ENCODE peak calls at places on chromosome 17, in seven cellular contexts. One of them, this sample, is unnamed.

GRCh38 chr17:39209317-39210092 is 9.4 kb downstream of the RPL19 start:
- DNase-seq in K562: peak
- DNase-seq in IMR-90: peak
- DNase-seq in A549: no peak
- DNase-seq in H1: no peak
- DNase-seq in GM12878: no peak
- DNase-seq in SK-N-SH: peak
- DNase-seq in this sample: no peak

GRCh38 chr17:78127888-78128615 is 503 bp downstream of the TMC6 start:
- DNase-seq in K562: peak
- DNase-seq in IMR-90: no peak
- DNase-seq in A549: peak
- DNase-seq in H1: no peak
- DNase-seq in GM12878: no peak
- DNase-seq in SK-N-SH: peak
- DNase-seq in this sample: no peak

GRCh38 chr17:51260960-51261958 is 913 bp downstream of the UTP18 start:
- DNase-seq in K562: peak
- DNase-seq in IMR-90: no peak
- DNase-seq in A549: peak
- DNase-seq in H1: peak
- DNase-seq in GM12878: no peak
- DNase-seq in SK-N-SH: peak
- DNase-seq in this sample: peak

GRCh38 chr17:10325036-10325435 is 47.8 kb downstream of the MYH13 start:
- DNase-seq in K562: no peak
- DNase-seq in IMR-90: peak
- DNase-seq in A549: no peak
- DNase-seq in H1: no peak
- DNase-seq in GM12878: no peak
- DNase-seq in SK-N-SH: no peak
- DNase-seq in this sample: no peak

GRCh38 chr17:18323507-18324139 is 8.5 kb downstream of the SMCR8 start:
- DNase-seq in K562: no peak
- DNase-seq in IMR-90: no peak
- DNase-seq in A549: no peak
- DNase-seq in H1: no peak
- DNase-seq in GM12878: no peak
- DNase-seq in SK-N-SH: no peak
- DNase-seq in this sample: no peak

GRCh38 chr17:72120878-72121163 is at the start of gene SOX9:
- DNase-seq in K562: no peak
- DNase-seq in IMR-90: peak
- DNase-seq in A549: peak
- DNase-seq in H1: peak
- DNase-seq in GM12878: peak
- DNase-seq in SK-N-SH: peak
- DNase-seq in this sample: peak

GRCh38 chr17:49513044-49513395 is 17.9 kb downstream of the NGFR start:
- DNase-seq in K562: no peak
- DNase-seq in IMR-90: no peak
- DNase-seq in A549: no peak
- DNase-seq in H1: no peak
- DNase-seq in GM12878: no peak
- DNase-seq in SK-N-SH: no peak
- DNase-seq in this sample: no peak

GRCh38 chr17:82495844-82496528 is 23.5 kb upstream of the FOXK2 start:
- DNase-seq in K562: no peak
- DNase-seq in IMR-90: no peak
- DNase-seq in A549: no peak
- DNase-seq in H1: peak
- DNase-seq in GM12878: no peak
- DNase-seq in SK-N-SH: peak
- DNase-seq in this sample: peak

GRCh38 chr17:29212681-29213121 is 32.5 kb upstream of the MYO18A start:
- DNase-seq in K562: no peak
- DNase-seq in IMR-90: peak
- DNase-seq in A549: no peak
- DNase-seq in H1: no peak
- DNase-seq in GM12878: no peak
- DNase-seq in SK-N-SH: no peak
- DNase-seq in this sample: no peak

GRCh38 chr17:57447357-57448019 is 191.2 kb downstream of the MSI2 start:
- DNase-seq in K562: peak
- DNase-seq in IMR-90: no peak
- DNase-seq in A549: no peak
- DNase-seq in H1: no peak
- DNase-seq in GM12878: no peak
- DNase-seq in SK-N-SH: no peak
- DNase-seq in this sample: no peak

GRCh38 chr17:1789936-1790335 is 28.1 kb downstream of the SERPINF1 start:
- DNase-seq in K562: no peak
- DNase-seq in IMR-90: no peak
- DNase-seq in A549: no peak
- DNase-seq in H1: no peak
- DNase-seq in GM12878: no peak
- DNase-seq in SK-N-SH: no peak
- DNase-seq in this sample: no peak

GRCh38 chr17:81918762-81919545 is 978 bp upstream of the SIRT7 start:
- DNase-seq in K562: no peak
- DNase-seq in IMR-90: no peak
- DNase-seq in A549: no peak
- DNase-seq in H1: no peak
- DNase-seq in GM12878: no peak
- DNase-seq in SK-N-SH: no peak
- DNase-seq in this sample: no peak

GRCh38 chr17:38732376-38733314 is 2.5 kb downstream of the CISD3 start:
- DNase-seq in K562: no peak
- DNase-seq in IMR-90: no peak
- DNase-seq in A549: no peak
- DNase-seq in H1: no peak
- DNase-seq in GM12878: no peak
- DNase-seq in SK-N-SH: no peak
- DNase-seq in this sample: no peak

GRCh38 chr17:47603830-47604229 is 45.9 kb upstream of the KPNB1 start:
- DNase-seq in K562: no peak
- DNase-seq in IMR-90: no peak
- DNase-seq in A549: no peak
- DNase-seq in H1: no peak
- DNase-seq in GM12878: no peak
- DNase-seq in SK-N-SH: no peak
- DNase-seq in this sample: no peak

GRCh38 chr17:4837471-4838305 is 4.5 kb downstream of the MINK1 start:
- DNase-seq in K562: no peak
- DNase-seq in IMR-90: no peak
- DNase-seq in A549: no peak
- DNase-seq in H1: no peak
- DNase-seq in GM12878: no peak
- DNase-seq in SK-N-SH: no peak
- DNase-seq in this sample: no peak

GRCh38 chr17:7023576-7024401 is 939 bp downstream of the BCL6B start:
- DNase-seq in K562: peak
- DNase-seq in IMR-90: peak
- DNase-seq in A549: peak
- DNase-seq in H1: peak
- DNase-seq in GM12878: peak
- DNase-seq in SK-N-SH: peak
- DNase-seq in this sample: peak

GRCh38 chr17:77437747-77438146 is 297.0 kb downstream of the SEC14L1 start:
- DNase-seq in K562: no peak
- DNase-seq in IMR-90: no peak
- DNase-seq in A549: no peak
- DNase-seq in H1: no peak
- DNase-seq in GM12878: no peak
- DNase-seq in SK-N-SH: no peak
- DNase-seq in this sample: no peak

DNA sequence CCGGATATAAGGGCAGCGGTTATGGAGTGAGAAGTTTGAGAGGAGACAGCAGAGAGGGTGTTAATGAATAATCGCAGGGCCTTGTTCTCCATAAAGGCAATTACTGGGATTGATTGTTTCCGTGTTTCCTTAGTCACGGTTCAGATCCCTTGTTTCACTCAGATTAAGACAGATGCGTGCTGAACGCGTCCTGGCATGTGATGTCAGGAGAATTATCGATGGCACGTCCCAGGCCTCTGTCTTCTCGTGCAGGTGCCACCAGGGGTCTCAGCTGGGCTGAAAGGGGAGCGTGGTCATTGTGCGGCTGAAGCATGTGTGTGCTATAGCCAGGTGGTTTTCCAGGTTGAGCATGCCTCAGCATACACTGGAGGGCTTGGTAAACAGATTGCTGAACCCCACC is 142.4 kb upstream of the NOL11 start:
- DNase-seq in K562: no peak
- DNase-seq in IMR-90: no peak
- DNase-seq in A549: no peak
- DNase-seq in H1: no peak
- DNase-seq in GM12878: peak
- DNase-seq in SK-N-SH: no peak
- DNase-seq in this sample: no peak
- TF ChIP-seq CTCF in K562: no peak
- TF ChIP-seq CTCF in IMR-90: no peak
- TF ChIP-seq CTCF in A549: no peak
- TF ChIP-seq CTCF in H1: no peak
- TF ChIP-seq CTCF in GM12878: peak
- TF ChIP-seq CTCF in SK-N-SH: no peak
- TF ChIP-seq CTCF in this sample: no peak

GRCh38 chr17:46157443-46158107 is 35.7 kb downstream of the KANSL1 start:
- DNase-seq in K562: no peak
- DNase-seq in IMR-90: peak
- DNase-seq in A549: no peak
- DNase-seq in H1: no peak
- DNase-seq in GM12878: no peak
- DNase-seq in SK-N-SH: no peak
- DNase-seq in this sample: no peak
- TF ChIP-seq RAD21 in K562: no peak
- TF ChIP-seq RAD21 in IMR-90: no peak
- TF ChIP-seq RAD21 in A549: no peak
- TF ChIP-seq RAD21 in H1: no peak
- TF ChIP-seq RAD21 in GM12878: no peak
- TF ChIP-seq RAD21 in SK-N-SH: no peak
- TF ChIP-seq RAD21 in this sample: no peak

DNA sequence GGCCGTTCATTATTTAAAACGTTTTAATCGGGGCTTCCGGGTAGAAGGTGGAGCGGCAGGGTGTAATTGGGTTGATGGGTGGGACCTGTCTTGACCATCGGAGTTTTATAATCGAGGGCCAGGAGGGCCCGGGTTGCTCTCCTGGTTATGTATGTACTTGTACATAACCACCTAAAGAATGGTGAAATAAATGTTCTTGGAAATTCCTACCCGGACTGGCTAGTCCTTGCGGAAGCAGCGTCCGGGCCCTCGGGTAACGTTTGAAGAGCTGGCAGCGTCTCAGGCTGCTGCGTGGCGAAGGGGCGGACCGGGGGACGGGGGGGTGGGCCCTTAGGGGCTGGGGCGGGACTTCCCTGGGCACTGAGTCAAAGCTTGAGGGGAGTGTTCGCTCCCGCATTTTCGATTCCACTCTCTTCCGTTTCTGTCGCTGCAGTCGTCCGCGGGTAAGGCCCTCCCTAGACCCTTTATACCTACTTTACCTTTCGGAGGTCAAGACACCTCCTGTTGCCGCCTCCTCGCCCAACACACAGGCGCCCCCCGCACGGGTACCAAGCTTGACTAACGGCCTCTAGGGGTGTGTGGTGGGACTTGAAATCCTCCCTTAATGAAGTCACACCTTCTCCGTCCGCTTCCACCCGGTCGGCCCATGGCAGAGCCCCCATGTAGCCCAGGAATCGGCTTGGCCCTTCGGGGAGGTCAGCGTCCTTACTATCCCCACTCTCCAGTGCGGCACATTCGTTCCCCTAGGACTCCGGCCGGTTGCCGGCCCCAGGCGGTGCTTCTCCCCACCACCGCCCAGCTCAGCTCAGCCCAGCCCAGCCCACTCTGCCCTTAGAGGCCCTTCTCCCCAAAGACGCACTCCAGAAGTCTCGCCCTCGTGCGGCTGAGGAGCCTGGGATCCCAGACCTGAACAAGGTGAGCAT is at the start of gene TMEM106A:
- DNase-seq in K562: no peak
- DNase-seq in IMR-90: peak
- DNase-seq in A549: peak
- DNase-seq in H1: peak
- DNase-seq in GM12878: peak
- DNase-seq in SK-N-SH: no peak
- DNase-seq in this sample: peak
- TF ChIP-seq CTCF in K562: no peak
- TF ChIP-seq CTCF in IMR-90: peak
- TF ChIP-seq CTCF in A549: no peak
- TF ChIP-seq CTCF in H1: peak
- TF ChIP-seq CTCF in GM12878: peak
- TF ChIP-seq CTCF in SK-N-SH: no peak
- TF ChIP-seq CTCF in this sample: no peak

DNA sequence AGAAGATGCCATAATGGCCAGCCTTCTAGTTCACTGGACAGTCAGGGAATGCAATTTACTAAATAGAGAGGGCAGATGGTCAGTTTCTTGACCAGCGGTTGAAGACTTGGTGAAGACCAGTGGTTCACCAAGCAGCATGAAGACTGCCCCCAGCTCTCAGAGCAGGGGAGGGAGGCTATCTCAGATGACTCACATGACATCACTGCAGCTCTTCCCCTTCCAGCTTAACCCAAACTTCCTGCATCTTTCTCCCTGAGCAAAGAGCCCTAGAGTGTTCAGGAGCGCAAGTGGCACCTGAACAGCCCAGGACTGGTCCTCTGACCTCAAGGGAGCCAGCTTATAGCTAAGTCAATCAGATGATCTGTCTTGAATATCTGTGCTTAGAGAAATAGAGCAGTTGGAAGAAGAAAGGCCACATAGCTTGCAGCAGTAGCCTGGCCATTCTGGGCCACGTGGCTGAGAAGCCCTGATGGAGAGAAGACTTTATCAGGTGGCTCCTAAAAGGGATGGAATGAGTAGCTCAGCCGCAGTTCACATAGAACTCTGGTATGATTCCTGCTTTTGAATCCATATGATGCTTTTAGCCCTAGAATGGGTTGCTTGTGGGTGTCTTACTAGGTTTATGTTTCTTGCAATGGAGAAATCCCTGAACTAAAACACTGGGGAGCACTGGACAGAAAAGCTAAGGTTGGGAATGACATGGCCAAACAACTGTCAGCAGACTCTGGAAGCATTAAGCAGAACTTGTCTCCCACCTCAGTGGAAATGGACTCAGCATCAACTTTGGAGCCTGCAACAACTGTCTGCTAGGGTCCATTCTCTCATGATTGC is 392.1 kb upstream of the CCL2 start:
- DNase-seq in K562: peak
- DNase-seq in IMR-90: no peak
- DNase-seq in A549: no peak
- DNase-seq in H1: no peak
- DNase-seq in GM12878: no peak
- DNase-seq in SK-N-SH: no peak
- DNase-seq in this sample: no peak
- TF ChIP-seq RAD21 in K562: no peak
- TF ChIP-seq RAD21 in IMR-90: no peak
- TF ChIP-seq RAD21 in A549: no peak
- TF ChIP-seq RAD21 in H1: no peak
- TF ChIP-seq RAD21 in GM12878: no peak
- TF ChIP-seq RAD21 in SK-N-SH: no peak
- TF ChIP-seq RAD21 in this sample: no peak